ENCODE peak calls at places on chromosomes 7 and 10, in five cellular contexts. O is colonic mucosa, L is heart left ventricle, W is GM12865, P is amygdala. S is an unnamed sample.

GRCh38 chr10:87961314-87961713 is 97.9 kb downstream of the PTEN start:
- DNase-seq in L (no peak), P (no peak), O (no peak), W (no peak), S (no peak)

GRCh38 chr10:753530-753929 is 64.1 kb upstream of the DIP2C start:
- DNase-seq in P (no peak), O (no peak), W (no peak), L (no peak), S (no peak)

GRCh38 chr10:73785721-73786511 is 510 bp downstream of the ZSWIM8 start:
- DNase-seq in L (peak; percentile 46), W (peak; percentile 45), P (no peak), O (peak; percentile 58), S (no peak)

GRCh38 chr10:102324061-102324460 is 71.4 kb upstream of the NFKB2 start:
- DNase-seq in P (no peak), W (no peak), O (no peak), L (no peak), S (no peak)

GRCh38 chr7:135597181-135597925 is 39.6 kb downstream of the NUP205 start:
- DNase-seq in W (no peak), O (no peak), L (no peak), P (no peak), S (no peak)

GRCh38 chr10:82759050-82759449 is 884.1 kb downstream of the NRG3 start:
- DNase-seq in L (no peak), O (no peak), P (no peak), W (no peak), S (no peak)

GRCh38 chr7:66336760-66337159 is 131.6 kb downstream of the TPST1 start:
- DNase-seq in L (no peak), O (no peak), P (no peak), W (no peak), S (no peak)

GRCh38 chr7:108839091-108839490 is 269.4 kb downstream of the DNAJB9 start:
- DNase-seq in O (no peak), P (no peak), W (no peak), L (no peak), S (no peak)

GRCh38 chr10:108583827-108584226 is 1339.5 kb downstream of the XPNPEP1 start:
- DNase-seq in O (no peak), P (no peak), W (no peak), L (no peak), S (no peak)

S was measured in frontal cortex.